ENCODE peak calls at places on chromosomes 7 and 10, in seven cellular contexts. V is esophagus squamous epithelium, S is IMR-90, N is suprapubic skin, X is breast epithelium, K is Peyer's patch, Y is right lobe of liver. G is an unnamed sample.

GRCh38 chr7:42770106-42770505 is 141.8 kb downstream of the C7orf25 start:
- DNase-seq in K (no peak), Y (no peak), X (no peak), V (no peak), S (no peak), N (no peak), G (no peak)

GRCh38 chr10:122655524-122656307 is 43.9 kb downstream of the C10orf120 start:
- DNase-seq in S (no peak), N (peak; percentile 32), V (no peak), K (peak; percentile 18), Y (no peak), X (no peak), G (no peak)

GRCh38 chr10:119401671-119402395 is 140.7 kb downstream of the RGS10 start:
- DNase-seq in X (no peak), N (peak; percentile 90), K (peak; percentile 76), S (peak; percentile 100), V (no peak), Y (no peak), G (peak; percentile 71)

GRCh38 chr7:40499718-40500117 is 364.9 kb downstream of the SUGCT start:
- DNase-seq in N (no peak), V (no peak), K (no peak), X (no peak), S (no peak), Y (no peak), G (no peak)

GRCh38 chr7:30788640-30789333 is 17.6 kb downstream of the MINDY4 start:
- DNase-seq in K (no peak), N (no peak), Y (no peak), X (no peak), S (no peak), V (no peak), G (no peak)

GRCh38 chr10:26939957-26940354 is 79.2 kb upstream of the ABI1 start:
- DNase-seq in V (no peak), K (no peak), S (no peak), Y (no peak), X (no peak), N (no peak), G (no peak)

GRCh38 chr10:3935933-3936359 is 150.9 kb upstream of the KLF6 start:
- DNase-seq in S (no peak), X (no peak), N (no peak), Y (no peak), K (peak; percentile 68), V (no peak), G (no peak)

GRCh38 chr10:69455009-69455763 is 3.9 kb downstream of the TSPAN15 start:
- DNase-seq in V (no peak), Y (no peak), N (no peak), X (no peak), S (no peak), K (no peak), G (no peak)

GRCh38 chr7:105350906-105351305 is 37.8 kb downstream of the SRPK2 start:
- DNase-seq in Y (no peak), N (no peak), X (no peak), K (no peak), S (no peak), V (no peak), G (no peak)

GRCh38 chr7:73704640-73705550 is 14.6 kb downstream of the STX1A start:
- DNase-seq in K (no peak), S (peak; percentile 44), V (no peak), X (peak; percentile 37), Y (no peak), N (no peak), G (no peak)

GRCh38 chr10:100370561-100370975 is 23.5 kb downstream of the SCD start:
- DNase-seq in V (no peak), N (no peak), X (no peak), K (no peak), Y (no peak), S (peak; percentile 27), G (no peak)

GRCh38 chr7:81937091-81937490 is 167.2 kb upstream of the HGF start:
- DNase-seq in N (no peak), S (peak; percentile 8), K (no peak), Y (no peak), X (no peak), V (no peak), G (no peak)

GRCh38 chr7:2750054-2750453 is 62.1 kb downstream of the AMZ1 start:
- DNase-seq in Y (no peak), S (peak; percentile 16), V (no peak), X (no peak), N (no peak), K (no peak), G (no peak)

GRCh38 chr10:24723788-24724380 is at the start of gene ARHGAP21:
- DNase-seq in S (peak; percentile 68), N (peak; percentile 86), Y (peak; percentile 80), K (peak; percentile 81), V (no peak), X (peak; percentile 49), G (peak; percentile 85)

GRCh38 chr7:11750191-11750590 is 81.8 kb downstream of the THSD7A start:
- DNase-seq in K (no peak), X (no peak), V (no peak), N (no peak), Y (no peak), S (no peak), G (no peak)

GRCh38 chr7:1455241-1455939 is 3.9 kb downstream of the MICALL2 start:
- DNase-seq in N (no peak), S (no peak), V (no peak), K (peak; percentile 74), X (peak; percentile 86), Y (peak; percentile 92), G (peak; percentile 46)

GRCh38 chr10:73655990-73656298 is at the start of gene SYNPO2L:
- DNase-seq in X (no peak), Y (no peak), K (no peak), V (no peak), S (no peak), N (no peak), G (peak; percentile 85)

DNA sequence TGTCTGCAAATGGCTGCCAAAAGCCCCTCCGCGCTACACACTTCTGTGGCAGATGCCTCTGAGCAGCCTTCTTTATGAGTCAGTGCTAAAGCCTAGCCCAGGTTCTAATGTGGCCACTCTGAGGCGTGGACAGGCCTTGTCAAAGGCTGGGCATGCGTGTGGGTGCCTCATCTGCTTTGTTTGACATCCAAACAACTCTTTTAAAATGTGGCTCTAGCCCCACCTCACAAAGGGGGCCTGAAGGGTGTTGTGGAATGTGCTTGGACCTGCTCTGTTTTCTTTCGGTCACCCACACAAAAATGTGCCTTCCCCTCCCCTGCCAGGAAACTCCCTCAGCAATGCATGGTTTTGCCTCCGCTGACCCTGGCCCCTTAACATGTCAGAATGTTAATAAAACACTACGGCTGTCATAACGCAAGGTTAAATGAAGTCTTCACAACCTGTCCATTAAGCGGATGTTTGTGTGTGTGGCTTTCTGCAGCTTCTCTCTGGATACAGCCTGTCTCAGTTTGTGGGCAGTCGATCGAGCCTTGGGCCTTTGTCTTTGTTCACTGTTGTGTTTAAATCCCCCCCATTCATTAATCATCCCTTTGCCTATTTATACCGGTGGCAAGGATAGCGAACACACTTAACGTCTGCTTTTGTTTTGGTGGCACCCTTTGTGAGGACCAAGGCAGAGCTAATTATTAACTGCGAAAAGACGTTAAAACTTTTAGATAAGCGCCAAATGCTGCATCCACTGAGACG is 718.9 kb downstream of the LRMDA start:
- DNase-seq in S (peak; percentile 27), V (no peak), K (no peak), X (no peak), Y (no peak), N (no peak), G (no peak)
- TF ChIP-seq POLR2A in S (no peak), V (no peak), K (no peak), X (no peak), Y (no peak), N (no peak), G (no peak)

GRCh38 chr10:127888526-127889312 is 4.0 kb downstream of the CLRN3 start:
- DNase-seq in K (peak; percentile 83), X (no peak), S (no peak), N (no peak), Y (no peak), V (no peak), G (no peak)
- TF ChIP-seq POLR2A in K (peak; percentile 96), X (no peak), S (no peak), N (no peak), Y (no peak), V (no peak), G (no peak)

DNA sequence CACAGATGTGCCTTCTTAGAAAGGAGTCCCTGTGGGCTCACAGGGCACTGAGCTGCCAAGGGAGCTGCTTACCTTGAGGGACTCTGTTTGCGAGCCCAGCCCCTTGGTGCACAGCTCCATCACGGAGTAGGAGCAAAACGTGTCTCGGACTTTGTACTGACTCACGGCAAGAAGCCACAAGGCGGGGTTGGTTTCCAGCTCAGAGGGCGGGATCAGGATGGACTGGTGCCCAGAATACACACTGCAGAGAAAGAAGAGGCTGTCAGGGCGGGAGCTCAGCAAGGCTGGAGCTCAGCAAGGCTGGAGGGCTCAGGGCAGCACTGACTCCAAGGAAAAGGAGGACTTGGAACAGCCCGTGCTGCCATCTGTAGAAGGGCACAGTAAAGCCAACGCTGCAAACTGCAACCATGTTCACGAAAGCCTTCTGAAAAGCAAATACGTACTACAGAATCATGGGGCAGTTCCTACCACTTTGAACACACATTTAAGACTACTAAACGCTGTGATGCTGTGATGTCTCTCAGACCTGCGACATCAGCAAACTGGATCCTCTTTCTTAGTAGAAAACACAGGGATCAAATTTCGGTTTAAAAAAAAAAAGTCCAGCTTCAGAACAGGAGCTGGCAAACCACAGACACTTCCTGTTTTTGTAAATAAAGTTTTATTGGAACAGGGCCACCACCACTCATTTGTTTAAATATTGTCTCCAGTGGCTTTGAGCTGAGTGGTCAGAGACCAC is 194.3 kb downstream of the ZMYND11 start:
- DNase-seq in N (peak; percentile 87), V (no peak), K (peak; percentile 93), S (peak; percentile 96), Y (peak; percentile 87), X (peak; percentile 75), G (peak; percentile 79)
- TF ChIP-seq POLR2A in N (no peak), V (no peak), K (peak; percentile 40), S (peak; percentile 52), Y (peak; percentile 54), X (no peak), G (no peak)

GRCh38 chr10:14585287-14586193 is 189.2 kb downstream of the FAM107B start:
- DNase-seq in Y (no peak), N (no peak), X (no peak), V (no peak), S (no peak), K (no peak), G (no peak)

GRCh38 chr10:14584643-14585042 is 190.1 kb downstream of the FAM107B start:
- DNase-seq in S (no peak), N (no peak), X (no peak), Y (no peak), K (no peak), V (no peak), G (no peak)

GRCh38 chr10:14586901-14587300 is 187.8 kb downstream of the FAM107B start:
- DNase-seq in Y (peak; percentile 72), N (no peak), V (no peak), X (no peak), K (peak; percentile 82), S (no peak), G (no peak)

GRCh38 chr10:14588084-14588937 is 186.4 kb downstream of the FAM107B start:
- DNase-seq in K (no peak), S (peak; percentile 100), X (no peak), Y (no peak), V (no peak), N (no peak), G (no peak)

DNA sequence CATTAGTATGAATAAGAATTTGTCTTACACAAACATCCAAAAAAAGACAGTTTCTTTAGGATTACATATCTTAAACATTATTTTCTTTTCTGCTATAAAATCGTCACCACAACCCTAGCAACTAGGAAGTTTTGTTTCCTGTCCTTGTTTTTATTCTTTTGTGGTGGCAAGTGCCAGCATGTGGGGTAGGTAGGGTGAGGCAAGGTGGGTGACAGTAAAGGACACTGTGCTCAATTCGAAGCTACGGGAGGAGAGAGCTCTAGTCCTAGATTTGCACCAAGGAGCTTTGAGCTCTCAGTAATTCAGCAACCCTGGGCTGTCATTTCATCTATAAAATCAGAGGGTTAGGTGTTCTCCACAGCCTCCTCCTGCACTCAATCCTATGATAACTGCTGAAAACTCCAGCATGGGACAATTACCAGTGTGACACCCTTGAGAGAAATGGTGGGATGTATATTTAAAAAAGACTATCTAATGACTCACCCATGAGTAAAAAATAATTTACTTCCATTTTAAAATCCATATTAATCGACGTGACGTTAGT is 187.1 kb downstream of the FAM107B start:
- DNase-seq in S (no peak), N (no peak), Y (no peak), K (no peak), X (no peak), V (no peak), G (no peak)
- TF ChIP-seq POLR2A in S (no peak), N (no peak), Y (no peak), K (no peak), X (no peak), V (no peak), G (no peak)

G was measured in heart left ventricle.